ENCODE peak calls at places on chromosomes 1 and 21, in nine cellular contexts. K is tibial nerve; G is IMR-90; E is right atrium auricular region; U is stomach; O is psoas muscle; Q is dorsolateral prefrontal cortex; Y is CD8-positive, alpha-beta T cell; W is lower lobe of right lung. I is an unnamed sample.
A peak's percentile ranks its signal among the peaks of the same experiment; 100 is the strongest.

GRCh38 chr1:24027838-24028468 is 47.8 kb upstream of the SRSF10 start:
- DNase-seq in K (no peak), G (peak; percentile 73), E (no peak), U (no peak), O (no peak), Q (no peak), Y (no peak), W (no peak), I (no peak)

GRCh38 chr1:113976609-113977278 is 2.5 kb upstream of the OLFML3 start:
- DNase-seq in K (no peak), G (peak; percentile 59), E (no peak), U (no peak), O (peak; percentile 73), Q (no peak), Y (no peak), W (no peak), I (no peak)

GRCh38 chr1:39574646-39575045 is 1.9 kb downstream of the PABPC4 start:
- DNase-seq in K (no peak), G (peak; percentile 35), E (no peak), U (peak; percentile 50), O (peak; percentile 73), Q (no peak), Y (no peak), W (no peak), I (no peak)

GRCh38 chr1:52403566-52404115 is 582 bp downstream of the ORC1 start:
- DNase-seq in K (no peak), G (peak; percentile 84), E (no peak), U (no peak), O (no peak), Q (no peak), Y (peak; percentile 69), W (no peak), I (peak; percentile 1)

GRCh38 chr1:218751208-218751948 is 406.2 kb downstream of the TGFB2 start:
- DNase-seq in K (no peak), G (no peak), E (no peak), U (no peak), O (no peak), Q (no peak), Y (no peak), W (no peak), I (no peak)

GRCh38 chr1:224343679-224344078 is 13.0 kb upstream of the CNIH4 start:
- DNase-seq in K (no peak), G (no peak), E (no peak), U (no peak), O (no peak), Q (no peak), Y (no peak), W (no peak), I (no peak)

GRCh38 chr1:65924471-65924870 is 131.8 kb downstream of the PDE4B start:
- DNase-seq in K (no peak), G (peak; percentile 94), E (no peak), U (no peak), O (no peak), Q (no peak), Y (no peak), W (no peak), I (no peak)

GRCh38 chr1:8816831-8817412 is 518 bp downstream of the RERE start:
- DNase-seq in K (peak; percentile 13), G (no peak), E (no peak), U (peak; percentile 27), O (peak; percentile 60), Q (peak; percentile 45), Y (peak; percentile 22), W (peak; percentile 56), I (no peak)

GRCh38 chr1:36570478-36571060 is 87.9 kb upstream of the CSF3R start:
- DNase-seq in K (no peak), G (no peak), E (no peak), U (no peak), O (no peak), Q (no peak), Y (no peak), W (peak; percentile 21), I (no peak)

GRCh38 chr21:37208056-37208705 is 59.0 kb downstream of the VPS26C start:
- DNase-seq in K (peak; percentile 15), G (no peak), E (peak; percentile 78), U (peak; percentile 62), O (peak; percentile 92), Q (peak; percentile 78), Y (no peak), W (peak; percentile 85), I (no peak)

GRCh38 chr21:29557200-29557599 is 258.5 kb downstream of the BACH1 start:
- DNase-seq in K (no peak), G (no peak), E (no peak), U (no peak), O (no peak), Q (no peak), Y (no peak), W (no peak), I (no peak)

GRCh38 chr1:183063349-183063748 is 40.1 kb downstream of the LAMC1 start:
- DNase-seq in K (no peak), G (peak; percentile 32), E (no peak), U (no peak), O (no peak), Q (no peak), Y (no peak), W (no peak), I (no peak)
- H3K27ac ChIP-seq in K (no peak overlapping the region), G (no peak overlapping the region), E (no peak overlapping the region), U (no peak overlapping the region), O (no peak overlapping the region), Q (no peak overlapping the region), Y (no peak overlapping the region), W (no peak overlapping the region), I (no peak overlapping the region)

DNA sequence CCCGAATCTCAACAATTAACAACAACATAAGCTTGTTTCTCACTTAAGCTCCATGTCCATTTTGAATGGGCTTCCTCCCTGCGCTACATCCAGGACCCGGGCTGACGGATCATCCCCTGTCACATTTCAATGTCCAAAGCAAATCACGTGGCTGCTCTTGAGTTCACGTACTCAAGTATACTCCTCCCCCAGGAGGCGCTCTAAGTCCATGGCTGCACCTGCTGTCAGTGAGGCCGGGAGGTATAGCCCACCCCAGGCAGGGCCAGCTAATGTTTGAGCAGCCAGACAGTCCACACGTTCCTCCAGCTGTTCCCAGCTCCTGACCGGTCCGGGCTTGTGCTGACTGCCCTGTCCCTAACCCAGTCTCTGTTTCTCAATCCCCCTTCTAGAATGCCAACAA is 220.8 kb downstream of the SLC35F3 start:
- DNase-seq in K (no peak), G (peak; percentile 44), E (no peak), U (no peak), O (no peak), Q (no peak), Y (no peak), W (no peak), I (no peak)
- TF ChIP-seq CTCF in K (no peak), G (peak; percentile 48), E (no peak), U (no peak), O (no peak), Q (no peak), Y (no peak), W (no peak), I (no peak)

DNA sequence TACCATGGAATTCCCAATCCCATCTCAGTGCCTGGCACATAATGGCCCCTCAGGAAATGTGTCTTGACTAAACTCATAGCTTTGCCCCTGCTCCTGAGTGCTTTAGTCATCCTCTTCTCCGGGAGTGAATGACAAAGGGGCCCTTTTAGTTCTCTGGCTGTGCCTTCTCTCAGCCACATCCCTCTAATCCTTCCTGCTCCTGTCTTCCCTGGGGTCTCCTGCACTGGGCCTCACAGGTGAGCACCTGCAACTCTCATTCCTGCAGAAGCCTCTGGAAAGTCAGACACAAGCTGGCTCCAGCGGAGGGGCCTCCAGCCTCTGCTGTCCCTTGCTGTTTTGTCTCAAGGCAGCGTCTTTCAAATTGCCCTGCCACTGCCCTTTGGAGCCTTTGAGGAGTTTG is 14.0 kb upstream of the ETV3L start:
- DNase-seq in K (no peak), G (no peak), E (no peak), U (no peak), O (no peak), Q (peak; percentile 21), Y (no peak), W (no peak), I (no peak)
- H3K27me3 ChIP-seq in K (no peaks in the 10 kb centered on the region), G (peaks cover 16% of the 10 kb centered on the region), E (peaks cover 5% of the 10 kb centered on the region), U (no peaks in the 10 kb centered on the region), O (peaks cover 2% of the 10 kb centered on the region), Q (peaks cover 5% of the 10 kb centered on the region), Y (no peaks in the 10 kb centered on the region), W (peaks cover 8% of the 10 kb centered on the region), I (peaks cover 6% of the 10 kb centered on the region)

GRCh38 chr1:94209425-94209824 is 28.0 kb downstream of the ARHGAP29 start:
- DNase-seq in K (no peak), G (peak; percentile 58), E (no peak), U (no peak), O (no peak), Q (no peak), Y (no peak), W (no peak), I (no peak)
- H3K27ac ChIP-seq in K (no peak overlapping the region), G (no peak overlapping the region), E (no peak overlapping the region), U (no peak overlapping the region), O (no peak overlapping the region), Q (no peak overlapping the region), Y (no peak overlapping the region), W (no peak overlapping the region), I (no peak overlapping the region)

I was measured in CD4-positive, alpha-beta T cell.